ENCODE peak calls at places on chromosome 16, in nine cellular contexts. X is endothelial cell, C is tibial artery, J is endothelial cell of umbilical vein, M is uterus, T is fibroblast of lung, H is psoas muscle, L is progenitor cell of endocrine pancreas, Q is BJ. N is an unnamed sample.

GRCh38 chr16:51050379-51050710 is 100.7 kb downstream of the SALL1 start:
- DNase-seq in J (no peak), X (no peak), T (no peak), M (no peak), Q (no peak), L (no peak), C (no peak), H (no peak), N (no peak)

GRCh38 chr16:21088646-21089538 is 61.8 kb downstream of the DNAH3 start:
- DNase-seq in H (no peak), T (peak), L (no peak), X (no peak), C (no peak), J (no peak), Q (no peak), M (no peak), N (no peak)

GRCh38 chr16:13139661-13140241 is 238.4 kb downstream of the SHISA9 start:
- DNase-seq in Q (no peak), C (no peak), T (no peak), X (no peak), L (no peak), J (no peak), H (no peak), M (no peak), N (no peak)

GRCh38 chr16:77677129-77677528 is 45.2 kb upstream of the NUDT7 start:
- DNase-seq in H (no peak), M (no peak), T (peak), X (no peak), J (no peak), C (no peak), Q (no peak), L (no peak), N (no peak)

GRCh38 chr16:19859603-19860002 is 25.0 kb downstream of the GPRC5B start:
- DNase-seq in Q (no peak), J (no peak), L (no peak), M (no peak), C (no peak), T (no peak), X (no peak), H (no peak), N (no peak)

GRCh38 chr16:2339521-2340484 is 725 bp downstream of the ABCA3 start:
- DNase-seq in T (peak), J (peak), X (peak), L (peak), C (peak), Q (no peak), H (peak), M (peak), N (peak)

GRCh38 chr16:874366-875181 is 74.0 kb upstream of the GNG13 start:
- DNase-seq in J (no peak), H (peak), L (no peak), C (no peak), M (no peak), Q (no peak), X (no peak), T (no peak), N (no peak)

GRCh38 chr16:83136419-83136818 is 509.6 kb downstream of the CDH13 start:
- DNase-seq in X (no peak), L (no peak), H (no peak), J (no peak), M (peak), Q (no peak), T (no peak), C (no peak), N (no peak)

GRCh38 chr16:3023415-3023668 is 400 bp downstream of the HCFC1R1 start:
- DNase-seq in X (no peak), Q (peak), J (no peak), M (peak), T (peak), C (no peak), H (no peak), L (no peak), N (no peak)

GRCh38 chr16:57754354-57755060 is 18.9 kb downstream of the KATNB1 start:
- DNase-seq in J (no peak), C (no peak), M (no peak), Q (no peak), H (peak), X (no peak), L (no peak), T (no peak), N (no peak)

GRCh38 chr16:82796047-82796446 is 169.3 kb downstream of the CDH13 start:
- DNase-seq in C (no peak), Q (no peak), H (no peak), T (no peak), L (no peak), M (no peak), J (no peak), X (no peak), N (no peak)

GRCh38 chr16:70737377-70738082 is 51.7 kb upstream of the MTSS2 start:
- DNase-seq in T (peak), M (peak), J (no peak), X (no peak), H (peak), L (no peak), Q (peak), C (peak), N (no peak)

GRCh38 chr16:74485916-74486315 is 64.6 kb upstream of the CLEC18B start:
- DNase-seq in C (no peak), Q (no peak), J (no peak), T (no peak), X (no peak), H (no peak), L (no peak), M (no peak), N (no peak)

GRCh38 chr16:81745704-81746558 is 33.2 kb upstream of the PLCG2 start:
- DNase-seq in Q (no peak), M (peak), X (peak), J (peak), H (peak), T (peak), L (peak), C (peak), N (peak)

GRCh38 chr16:66382966-66383299 is 16.4 kb downstream of the CDH5 start:
- DNase-seq in X (no peak), L (no peak), Q (peak), C (no peak), J (peak), M (no peak), T (peak), H (no peak), N (no peak)

GRCh38 chr16:48862087-48862532 is 252.1 kb upstream of the N4BP1 start:
- DNase-seq in Q (peak), J (no peak), L (no peak), M (peak), C (no peak), T (peak), H (no peak), X (no peak), N (no peak)

GRCh38 chr16:86074651-86075487 is 175.9 kb downstream of the IRF8 start:
- DNase-seq in Q (no peak), M (no peak), J (peak), L (no peak), H (no peak), C (peak), X (peak), T (peak), N (no peak)

GRCh38 chr16:28984619-28985135 is at the start of gene LAT:
- DNase-seq in X (no peak), Q (no peak), H (peak), T (no peak), J (no peak), C (no peak), M (no peak), L (no peak), N (no peak)

GRCh38 chr16:10040136-10041080 is 141.8 kb downstream of the GRIN2A start:
- DNase-seq in T (no peak), X (no peak), L (no peak), C (no peak), M (no peak), Q (no peak), J (no peak), H (no peak), N (no peak)

GRCh38 chr16:54928421-54929089 is 2.1 kb upstream of the IRX5 start:
- DNase-seq in H (peak), L (no peak), M (peak), X (peak), C (peak), T (no peak), Q (no peak), J (peak), N (peak)

GRCh38 chr16:70725024-70725911 is 39.4 kb upstream of the MTSS2 start:
- DNase-seq in M (peak), T (peak), J (no peak), Q (no peak), C (peak), X (no peak), H (peak), L (no peak), N (no peak)

GRCh38 chr16:74922150-74923138 is 62.5 kb downstream of the WDR59 start:
- DNase-seq in H (no peak), J (no peak), M (no peak), Q (no peak), T (peak), X (no peak), C (no peak), L (no peak), N (no peak)

GRCh38 chr16:72099377-72099818 is 5.8 kb downstream of the DHX38 start:
- DNase-seq in H (peak), C (no peak), Q (no peak), T (peak), J (peak), M (no peak), X (peak), L (peak), N (no peak)

GRCh38 chr16:85592700-85593502 is 20.2 kb upstream of the GSE1 start:
- DNase-seq in Q (no peak), H (no peak), T (peak), L (no peak), J (no peak), M (no peak), C (no peak), X (no peak), N (no peak)

GRCh38 chr16:67884684-67885083 is at the start of gene NRN1L:
- DNase-seq in H (peak), M (peak), X (peak), J (no peak), L (peak), Q (peak), T (peak), C (peak), N (peak)

GRCh38 chr16:28304214-28304613 is 11.9 kb downstream of the SBK1 start:
- DNase-seq in X (peak), H (no peak), Q (no peak), J (peak), T (peak), M (no peak), L (no peak), C (no peak), N (no peak)

GRCh38 chr16:89344314-89344828 is 126.9 kb downstream of the ZNF778 start:
- DNase-seq in Q (no peak), C (no peak), X (no peak), H (peak), J (no peak), T (no peak), L (no peak), M (no peak), N (no peak)

GRCh38 chr16:90048737-90049330 is 28.3 kb downstream of the PRDM7 start:
- DNase-seq in M (no peak), X (no peak), Q (no peak), L (no peak), H (no peak), C (no peak), T (no peak), J (no peak), N (no peak)

GRCh38 chr16:2333772-2334379 is 6.7 kb downstream of the ABCA3 start:
- DNase-seq in H (no peak), L (no peak), C (no peak), Q (no peak), X (no peak), T (no peak), M (no peak), J (peak), N (peak)

GRCh38 chr16:28261916-28262315 is 30.4 kb upstream of the SBK1 start:
- DNase-seq in H (peak), X (no peak), Q (no peak), J (no peak), C (no peak), L (no peak), T (no peak), M (no peak), N (no peak)

GRCh38 chr16:75801307-75801706 is 75.0 kb upstream of the CPHXL start:
- DNase-seq in X (no peak), H (no peak), Q (no peak), C (no peak), L (no peak), J (no peak), M (no peak), T (peak), N (no peak)

GRCh38 chr16:4347010-4347409 is 4.1 kb downstream of the PAM16 start:
- DNase-seq in X (no peak), L (no peak), Q (no peak), T (peak), H (no peak), M (no peak), C (no peak), J (no peak), N (no peak)

GRCh38 chr16:53429221-53429943 is 4.9 kb upstream of the RBL2 start:
- DNase-seq in C (no peak), M (no peak), J (peak), T (peak), Q (no peak), H (no peak), X (no peak), L (no peak), N (no peak)

GRCh38 chr16:80682435-80683070 is 121.8 kb downstream of the CDYL2 start:
- DNase-seq in Q (peak), T (peak), M (no peak), L (no peak), H (no peak), X (no peak), J (no peak), C (no peak), N (no peak)

GRCh38 chr16:89565506-89566372 is 5.3 kb downstream of the RPL13 start:
- DNase-seq in L (peak), M (no peak), H (peak), C (no peak), J (peak), X (peak), T (peak), Q (no peak), N (no peak)

GRCh38 chr16:28596840-28597691 is at the start of gene SULT1A2:
- DNase-seq in Q (no peak), J (no peak), L (no peak), C (no peak), T (no peak), X (no peak), H (no peak), M (no peak), N (no peak)

GRCh38 chr16:77721752-77722314 is 481 bp upstream of the NUDT7 start:
- DNase-seq in J (no peak), X (no peak), L (no peak), C (no peak), M (no peak), Q (no peak), H (no peak), T (no peak), N (no peak)

GRCh38 chr16:17050468-17050867 is 420.3 kb downstream of the XYLT1 start:
- DNase-seq in J (no peak), T (no peak), L (no peak), H (no peak), M (no peak), C (no peak), X (no peak), Q (no peak), N (no peak)

GRCh38 chr16:17056666-17057065 is 414.1 kb downstream of the XYLT1 start:
- DNase-seq in T (no peak), J (no peak), M (no peak), Q (no peak), X (no peak), L (no peak), H (no peak), C (no peak), N (no peak)

GRCh38 chr16:17058471-17058870 is 412.3 kb downstream of the XYLT1 start:
- DNase-seq in H (no peak), X (no peak), C (no peak), Q (no peak), J (no peak), M (no peak), L (no peak), T (no peak), N (no peak)

DNA sequence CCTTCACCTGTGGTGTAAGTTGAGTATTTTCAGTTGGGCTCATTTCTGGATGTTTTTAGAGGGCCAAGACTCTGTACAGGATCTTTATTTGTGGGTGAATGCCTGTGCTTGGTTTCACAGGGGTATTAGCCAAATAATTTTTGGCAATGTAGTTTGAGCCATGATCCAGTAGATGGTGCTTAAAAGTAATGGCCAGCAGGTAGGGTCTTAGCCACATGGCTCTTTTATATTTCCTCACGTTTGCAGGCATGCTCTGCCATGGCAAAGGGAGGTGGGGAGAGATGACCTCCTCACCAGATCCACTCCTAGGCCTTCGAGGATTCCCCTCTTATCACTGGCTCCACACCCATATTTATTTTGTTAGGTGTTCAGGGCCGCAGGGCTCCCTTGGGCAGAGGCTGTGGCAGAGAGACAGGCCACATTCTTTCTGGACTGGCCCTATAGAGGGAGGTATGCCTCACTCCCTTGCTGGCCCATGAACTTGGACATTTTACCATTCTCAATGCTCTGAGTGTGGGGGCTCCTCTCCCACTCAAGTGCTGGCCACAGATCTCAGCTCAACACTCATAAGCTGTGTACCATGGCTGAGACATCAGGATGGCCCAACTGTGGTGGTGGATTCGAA is 417.1 kb downstream of the XYLT1 start:
- DNase-seq in M (no peak), T (no peak), H (no peak), Q (no peak), L (no peak), X (no peak), J (no peak), C (no peak), N (no peak)
- TF ChIP-seq CTCF in M (no peak), T (no peak), H (no peak), Q (no peak), L (no peak), X (no peak), J (no peak), C (no peak), N (peak)

GRCh38 chr16:24132048-24132796 is 123.9 kb upstream of the CACNG3 start:
- DNase-seq in X (no peak), Q (no peak), T (no peak), M (no peak), H (no peak), C (no peak), J (no peak), L (no peak), N (no peak)
- TF ChIP-seq CTCF in X (no peak), Q (no peak), T (no peak), M (no peak), H (no peak), C (no peak), J (no peak), L (no peak), N (no peak)

GRCh38 chr16:14202697-14203096 is 131.6 kb downstream of the MRTFB start:
- DNase-seq in J (peak), L (no peak), X (no peak), H (no peak), T (peak), Q (no peak), M (no peak), C (no peak), N (no peak)
- TF ChIP-seq CTCF in J (no peak), L (peak), X (peak), H (peak), T (no peak), Q (peak), M (no peak), C (peak), N (peak)

DNA sequence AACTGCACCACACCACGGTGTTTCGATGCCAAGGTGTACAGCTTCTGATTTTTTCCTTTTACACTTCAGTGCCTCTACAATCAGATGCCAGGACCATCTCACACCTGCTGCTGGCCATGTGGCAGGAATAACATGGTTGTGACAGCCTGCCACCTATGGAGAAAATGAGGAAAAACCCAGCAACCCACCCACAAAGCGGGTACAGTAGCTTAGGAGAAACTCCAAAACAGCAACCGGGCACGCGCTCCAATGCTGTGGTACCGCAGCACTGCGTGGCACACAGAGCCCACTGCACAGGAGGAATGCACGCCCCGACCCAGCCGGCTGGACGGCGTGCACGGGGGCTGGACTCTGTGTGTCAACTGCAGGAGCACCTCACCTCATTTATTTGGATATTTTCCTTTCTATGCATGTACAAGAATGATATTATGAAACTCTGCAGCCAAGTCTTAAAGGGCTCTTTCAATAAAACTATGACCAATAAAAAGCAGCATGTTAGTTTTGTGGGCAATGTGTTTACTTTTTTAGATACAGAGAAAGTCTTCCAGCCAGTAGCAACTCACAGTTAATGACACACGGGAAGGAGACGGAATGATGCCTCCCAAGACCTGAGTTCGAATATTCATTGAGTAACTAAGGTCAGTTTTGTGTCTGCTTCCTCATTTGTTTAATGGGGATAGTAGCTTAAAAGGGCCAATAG is 45.9 kb downstream of the MAP1LC3B start:
- DNase-seq in X (no peak), C (no peak), T (peak), J (no peak), M (no peak), L (no peak), H (peak), Q (no peak), N (no peak)
- TF ChIP-seq CTCF in X (no peak), C (no peak), T (no peak), J (no peak), M (no peak), L (no peak), H (no peak), Q (no peak), N (no peak)

DNA sequence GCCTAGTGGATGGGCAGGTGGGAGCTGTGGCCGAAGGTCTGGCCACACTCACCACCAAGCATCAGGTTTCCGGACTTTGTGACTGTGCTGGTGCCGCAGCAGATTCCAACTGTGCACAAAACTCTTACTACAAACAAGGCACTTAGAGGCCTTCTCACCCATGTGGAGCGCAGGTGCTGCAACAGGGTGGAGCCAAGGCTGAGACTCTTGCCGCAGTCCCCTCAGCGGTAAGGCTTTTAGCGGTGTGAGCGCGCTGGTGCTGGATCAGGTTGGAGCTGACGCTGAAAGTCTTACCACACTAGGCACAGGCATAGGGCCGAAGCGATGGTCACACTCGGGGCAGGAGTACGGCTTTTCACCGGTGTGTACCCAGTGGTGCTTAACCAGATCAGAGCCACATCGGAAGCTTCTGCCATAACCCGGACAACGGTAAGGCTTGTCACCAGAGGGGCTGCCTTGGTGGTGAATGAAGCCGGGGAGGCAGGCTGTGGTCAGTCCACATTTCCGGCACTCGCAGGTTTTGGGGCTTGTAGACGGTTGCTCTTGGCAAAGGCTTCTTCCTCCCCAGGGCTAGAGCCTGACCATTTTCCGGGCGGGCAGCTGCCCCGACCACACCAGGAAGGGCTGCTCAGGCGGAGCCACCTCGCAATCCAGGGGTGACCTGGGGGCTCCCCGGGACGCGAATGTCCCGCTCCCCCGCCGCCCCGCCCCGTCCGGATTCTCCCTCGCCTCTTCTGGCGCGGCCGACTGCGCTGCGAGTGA is 1.0 kb upstream of the ARMC5 start:
- DNase-seq in Q (no peak), C (peak), H (peak), T (no peak), M (no peak), J (peak), L (no peak), X (peak), N (no peak)
- TF ChIP-seq CTCF in Q (no peak), C (no peak), H (no peak), T (no peak), M (peak), J (peak), L (no peak), X (no peak), N (peak)